ENCODE peak calls at places on chromosomes 5 and 9, in five cellular contexts. F, T, J, K and G are unnamed samples.

GRCh38 chr9:113574381-113575262 is 111.1 kb downstream of the RGS3 start:
- DNase-seq in T (no peak), K (no peak), J (peak; percentile 33), F (no peak), G (no peak)

GRCh38 chr9:133681658-133682306 is 45.6 kb downstream of the DBH start:
- DNase-seq in J (no peak), T (no peak), K (peak; percentile 9), F (no peak), G (no peak)

GRCh38 chr9:130232899-130233586 is 32.5 kb upstream of the HMCN2 start:
- DNase-seq in T (no peak), J (no peak), F (no peak), K (no peak), G (no peak)

GRCh38 chr9:91534374-91534773 is 110.7 kb upstream of the NFIL3 start:
- DNase-seq in K (no peak), F (no peak), J (no peak), T (no peak), G (no peak)

GRCh38 chr5:68744196-68744595 is 349.6 kb upstream of the SLC30A5 start:
- DNase-seq in J (no peak), F (no peak), K (no peak), T (no peak), G (no peak)

GRCh38 chr5:60827201-60827600 is 16.9 kb downstream of the ELOVL7 start:
- DNase-seq in F (no peak), T (no peak), J (no peak), K (no peak), G (no peak)

GRCh38 chr5:81556809-81557208 is 162.9 kb upstream of the ACOT12 start:
- DNase-seq in J (peak; percentile 11), K (no peak), T (no peak), F (no peak), G (no peak)

GRCh38 chr9:132243156-132244074 is 81.6 kb downstream of the NTNG2 start:
- DNase-seq in F (no peak), J (no peak), T (no peak), K (no peak), G (no peak)

GRCh38 chr9:26172301-26172700 is 494.1 kb upstream of the TUSC1 start:
- DNase-seq in K (no peak), T (no peak), F (no peak), J (no peak), G (no peak)

GRCh38 chr5:112649882-112650281 is 87.8 kb upstream of the APC start:
- DNase-seq in T (peak; percentile 82), F (no peak), J (no peak), K (no peak), G (no peak)

GRCh38 chr5:2399804-2400203 is 351.7 kb downstream of the IRX2 start:
- DNase-seq in J (no peak), T (no peak), K (no peak), F (no peak), G (no peak)

GRCh38 chr9:88559661-88560060 is 24.7 kb downstream of the NXNL2 start:
- DNase-seq in K (no peak), T (no peak), J (no peak), F (no peak), G (no peak)

GRCh38 chr5:168076561-168076991 is 214.9 kb upstream of the WWC1 start:
- DNase-seq in J (peak; percentile 36), F (peak; percentile 12), T (no peak), K (peak; percentile 52), G (peak; percentile 42)
- TF ChIP-seq CTCF in J (peak; percentile 50), F (peak; percentile 22), T (no peak), K (peak; percentile 64), G (peak; percentile 13)

DNA sequence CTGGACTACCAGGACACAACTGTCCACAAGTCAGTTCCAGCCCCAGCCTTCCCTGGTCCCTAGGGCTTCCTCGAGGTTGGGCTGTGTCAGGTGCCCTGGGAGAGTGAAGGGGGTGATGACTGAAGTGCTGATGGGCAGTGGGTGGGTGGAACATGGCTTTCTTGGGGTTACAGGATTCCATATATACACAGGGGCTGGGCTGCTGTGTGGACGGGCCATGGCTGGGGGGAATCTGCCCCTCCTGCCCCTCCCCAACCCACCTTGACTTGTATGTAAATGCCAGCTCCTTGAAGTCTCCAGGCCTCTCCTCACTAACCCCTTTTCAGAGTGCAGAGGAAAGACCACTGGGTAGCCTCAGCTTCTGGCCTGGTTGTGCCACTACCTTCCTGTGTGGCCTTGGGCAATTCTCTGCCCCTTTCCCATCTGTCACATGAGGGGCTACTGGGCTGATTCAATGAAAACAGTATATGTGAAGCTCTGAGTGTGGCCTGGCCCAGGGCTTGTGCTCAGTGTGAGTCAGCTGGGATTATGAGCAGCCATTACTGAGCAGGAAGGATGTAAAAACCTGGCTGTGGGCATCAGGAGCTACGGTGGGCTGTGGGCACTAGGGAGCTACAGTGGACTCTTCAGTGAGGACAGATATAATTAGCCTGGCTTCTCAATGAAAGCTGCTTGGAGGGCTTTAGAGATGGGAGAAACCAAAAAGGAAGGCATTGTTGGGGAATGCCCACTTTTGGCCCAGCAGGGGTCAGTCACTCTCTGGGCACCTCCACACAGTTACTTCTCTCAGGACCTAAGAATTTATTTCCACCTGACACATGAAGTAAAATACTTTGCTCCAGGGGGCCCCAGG is 23.3 kb downstream of the PITX1 start:
- DNase-seq in J (no peak), K (no peak), F (no peak), T (no peak), G (no peak)
- TF ChIP-seq CTCF in J (no peak), K (peak; percentile 20), F (no peak), T (no peak), G (no peak)

GRCh38 chr9:110343537-110343936 is 5.9 kb upstream of the TXNDC8 start:
- DNase-seq in T (no peak), J (no peak), F (no peak), K (no peak), G (no peak)

GRCh38 chr9:110337727-110338522 is at the start of gene TXNDC8:
- DNase-seq in J (no peak), F (no peak), T (no peak), K (no peak), G (no peak)

GRCh38 chr9:110334871-110335270 is 2.8 kb downstream of the TXNDC8 start:
- DNase-seq in T (no peak), F (no peak), K (no peak), J (peak; percentile 4), G (no peak)

GRCh38 chr9:110340306-110340705 is 2.6 kb upstream of the TXNDC8 start:
- DNase-seq in F (no peak), T (no peak), K (no peak), J (peak; percentile 11), G (no peak)
- TF ChIP-seq CTCF in F (no peak), T (no peak), K (peak; percentile 26), J (peak; percentile 16), G (no peak)

GRCh38 chr9:134778156-134778555 is 102.5 kb upstream of the FCN2 start:
- DNase-seq in K (no peak), F (no peak), T (no peak), J (peak; percentile 22), G (no peak)

GRCh38 chr9:134776080-134776796 is 104.4 kb upstream of the FCN2 start:
- DNase-seq in K (no peak), F (no peak), J (no peak), T (no peak), G (no peak)

GRCh38 chr9:134779640-134780039 is 101.0 kb upstream of the FCN2 start:
- DNase-seq in J (no peak), T (no peak), F (no peak), K (no peak), G (no peak)

GRCh38 chr9:134777153-134777552 is 103.5 kb upstream of the FCN2 start:
- DNase-seq in T (no peak), K (no peak), F (no peak), J (no peak), G (no peak)

GRCh38 chr9:134778841-134779411 is 101.7 kb upstream of the FCN2 start:
- DNase-seq in F (no peak), K (peak; percentile 85), T (peak; percentile 37), J (peak; percentile 46), G (no peak)
- TF ChIP-seq CTCF in F (no peak), K (peak; percentile 94), T (peak; percentile 49), J (peak; percentile 49), G (no peak)

GRCh38 chr9:5718296-5719032 is 89.6 kb downstream of the RIC1 start:
- DNase-seq in T (no peak), F (no peak), J (no peak), K (no peak), G (no peak)

GRCh38 chr9:5715548-5716127 is 86.7 kb downstream of the RIC1 start:
- DNase-seq in J (no peak), F (no peak), T (no peak), K (no peak), G (no peak)

GRCh38 chr9:5719546-5719945 is 90.6 kb downstream of the RIC1 start:
- DNase-seq in F (no peak), K (no peak), J (no peak), T (no peak), G (no peak)

GRCh38 chr9:5712651-5713360 is 83.9 kb downstream of the RIC1 start:
- DNase-seq in T (no peak), J (no peak), F (no peak), K (no peak), G (no peak)

DNA sequence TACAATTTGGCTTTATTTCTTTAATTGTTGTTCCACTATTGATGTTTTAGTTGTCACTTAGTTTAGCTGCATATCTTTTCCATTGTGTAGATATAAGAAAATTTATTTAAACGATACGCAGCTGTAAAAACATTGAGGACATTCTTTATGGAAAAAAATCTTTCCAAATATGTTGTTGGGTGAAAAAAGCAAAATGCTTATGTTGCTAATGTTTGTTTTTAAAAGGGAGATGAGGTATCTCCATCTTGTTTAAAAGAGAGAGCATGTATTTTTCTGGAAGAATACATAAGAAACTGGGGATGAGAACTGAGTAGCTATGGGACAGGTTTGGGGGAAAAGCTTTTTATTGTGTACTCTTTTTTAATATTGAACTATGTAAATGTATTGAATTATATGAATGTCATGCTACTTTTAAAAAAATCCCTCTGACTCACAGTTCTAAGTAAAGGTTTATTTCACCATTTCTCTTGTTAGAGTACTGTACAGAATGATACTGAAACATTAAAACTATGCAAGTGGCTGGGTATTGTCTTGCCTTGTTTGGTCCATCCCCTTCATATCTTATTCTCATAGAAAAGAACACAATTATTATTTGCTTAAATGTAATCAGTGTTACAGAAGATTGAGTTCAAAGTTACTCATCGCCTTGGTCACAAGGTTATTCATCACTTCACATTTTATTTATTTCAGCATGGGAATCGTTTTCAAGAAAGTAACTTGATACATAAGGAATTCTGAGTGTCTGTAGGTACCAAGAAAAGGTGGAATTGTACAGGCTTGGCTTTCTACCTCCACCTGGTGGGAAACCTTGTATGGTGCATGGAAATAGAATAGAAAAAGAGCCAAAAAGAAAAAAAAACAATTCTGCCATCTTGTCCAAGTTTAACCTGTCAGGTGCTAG is 85.8 kb downstream of the RIC1 start:
- DNase-seq in T (no peak), F (no peak), J (peak; percentile 8), K (no peak), G (no peak)
- TF ChIP-seq CTCF in T (peak; percentile 25), F (no peak), J (peak; percentile 24), K (peak; percentile 59), G (no peak)